ENCODE peak calls at places on chromosomes 13 and 19, in five cellular contexts. S is germinal center, V is Ammon's horn, L is cardiac muscle cell, O is kidney tubule cell. F is an unnamed sample.

GRCh38 chr19:43789029-43789428 is 8.3 kb upstream of the KCNN4 start:
- DNase-seq in S (no peak), V (no peak), L (peak), O (peak), F (no peak)

GRCh38 chr13:50713849-50714248 is 129.6 kb downstream of the DLEU7 start:
- DNase-seq in S (no peak), V (peak), L (peak), O (peak), F (peak)

GRCh38 chr13:66341038-66341437 is 889.1 kb downstream of the PCDH9 start:
- DNase-seq in S (no peak), V (no peak), L (no peak), O (no peak), F (no peak)

GRCh38 chr13:79427265-79427664 is 21.2 kb upstream of the RBM26 start:
- DNase-seq in S (no peak), V (no peak), L (no peak), O (peak), F (no peak)

GRCh38 chr13:91721413-91721812 is 323.0 kb downstream of the GPC5 start:
- DNase-seq in S (no peak), V (no peak), L (no peak), O (no peak), F (no peak)

GRCh38 chr19:40294560-40294959 is 9.4 kb upstream of the AKT2 start:
- DNase-seq in S (no peak), V (peak), L (no peak), O (no peak), F (no peak)

GRCh38 chr13:94031609-94032008 is 447.9 kb downstream of the DCT start:
- DNase-seq in S (no peak), V (no peak), L (peak), O (no peak), F (no peak)

GRCh38 chr19:48502720-48503018 is 9.0 kb downstream of the LMTK3 start:
- DNase-seq in S (no peak), V (no peak), L (no peak), O (no peak), F (no peak)

GRCh38 chr13:87331178-87331577 is 340.0 kb upstream of the SLITRK5 start:
- DNase-seq in S (no peak), V (no peak), L (no peak), O (peak), F (no peak)

GRCh38 chr19:1856698-1857603 is 6.4 kb downstream of the KLF16 start:
- DNase-seq in S (peak), V (peak), L (peak), O (peak), F (peak)

GRCh38 chr13:91504216-91504615 is 105.8 kb downstream of the GPC5 start:
- DNase-seq in S (no peak), V (no peak), L (no peak), O (no peak), F (no peak)

GRCh38 chr13:31350560-31350959 is 150.8 kb downstream of the B3GLCT start:
- DNase-seq in S (no peak), V (no peak), L (no peak), O (no peak), F (no peak)

GRCh38 chr13:113832631-113833030 is 31.2 kb downstream of the GAS6 start:
- DNase-seq in S (no peak), V (no peak), L (no peak), O (no peak), F (no peak)

GRCh38 chr13:45194081-45194939 is 6.5 kb downstream of the KCTD4 start:
- DNase-seq in S (no peak), V (peak), L (peak), O (peak), F (no peak)

GRCh38 chr13:26425439-26426358 is 131.8 kb upstream of the WASF3 start:
- DNase-seq in S (no peak), V (no peak), L (no peak), O (peak), F (no peak)

GRCh38 chr13:49995535-49996165 is 1.2 kb upstream of the TRIM13 start:
- DNase-seq in S (no peak), V (no peak), L (peak), O (no peak), F (no peak)

F was measured in colonic mucosa.